ENCODE peak calls at places on chromosome 1, in six cellular contexts. Y is mucosa of descending colon, C is lower lobe of right lung, F is OCI-LY7, V is ascending aorta, K is colonic mucosa. D is an unnamed sample.

GRCh38 chr1:179034720-179035119 is 9.0 kb downstream of the FAM20B start:
- DNase-seq in Y (no peak), C (no peak), F (peak; percentile 69), V (no peak), K (no peak), D (no peak)

GRCh38 chr1:223056802-223057201 is 86.2 kb downstream of the TLR5 start:
- DNase-seq in Y (no peak), C (no peak), F (no peak), V (no peak), K (no peak), D (no peak)

GRCh38 chr1:203521071-203521794 is 27.3 kb downstream of the OPTC start:
- DNase-seq in Y (peak; percentile 46), C (no peak), F (no peak), V (no peak), K (no peak), D (no peak)

GRCh38 chr1:6445062-6445763 is 20.6 kb downstream of the ESPN start:
- DNase-seq in Y (peak; percentile 76), C (no peak), F (peak; percentile 21), V (no peak), K (peak; percentile 77), D (no peak)

GRCh38 chr1:12087797-12088314 is 24.8 kb downstream of the TNFRSF8 start:
- DNase-seq in Y (peak; percentile 19), C (peak; percentile 20), F (no peak), V (no peak), K (peak; percentile 26), D (no peak)

GRCh38 chr1:179046808-179047636 is 21.3 kb downstream of the FAM20B start:
- DNase-seq in Y (no peak), C (no peak), F (no peak), V (no peak), K (no peak), D (no peak)

GRCh38 chr1:40383095-40383487 is 9.6 kb downstream of the SMAP2 start:
- DNase-seq in Y (no peak), C (no peak), F (no peak), V (no peak), K (no peak), D (no peak)

GRCh38 chr1:160309183-160309535 is 24.2 kb upstream of the PEX19 start:
- DNase-seq in Y (no peak), C (no peak), F (no peak), V (no peak), K (no peak), D (no peak)

GRCh38 chr1:50750021-50750619 is 209.9 kb downstream of the FAF1 start:
- DNase-seq in Y (peak; percentile 22), C (no peak), F (peak; percentile 35), V (no peak), K (no peak), D (no peak)

GRCh38 chr1:2861143-2861987 is 59.9 kb upstream of the TTC34 start:
- DNase-seq in Y (no peak), C (peak; percentile 29), F (no peak), V (no peak), K (no peak), D (peak; percentile 53)

GRCh38 chr1:15153842-15154479 is 414 bp downstream of the TMEM51 start:
- DNase-seq in Y (peak; percentile 79), C (peak; percentile 75), F (no peak), V (peak; percentile 73), K (peak; percentile 78), D (peak; percentile 74)

GRCh38 chr1:11930571-11931445 is 3.7 kb upstream of the PLOD1 start:
- DNase-seq in Y (no peak), C (no peak), F (no peak), V (no peak), K (no peak), D (no peak)

GRCh38 chr1:200708769-200709168 is 29.9 kb upstream of the CAMSAP2 start:
- DNase-seq in Y (no peak), C (no peak), F (no peak), V (no peak), K (no peak), D (no peak)

GRCh38 chr1:162663589-162664030 is 31.3 kb downstream of the DDR2 start:
- DNase-seq in Y (no peak), C (no peak), F (no peak), V (peak; percentile 73), K (no peak), D (peak; percentile 60)

GRCh38 chr1:200058341-200058740 is 30.8 kb downstream of the NR5A2 start:
- DNase-seq in Y (no peak), C (no peak), F (no peak), V (no peak), K (no peak), D (no peak)

GRCh38 chr1:201999625-202000238 is 10.7 kb upstream of the ELF3 start:
- DNase-seq in Y (peak; percentile 50), C (no peak), F (peak; percentile 59), V (no peak), K (no peak), D (no peak)

GRCh38 chr1:206739411-206740076 is 31.0 kb upstream of the IL19 start:
- DNase-seq in Y (no peak), C (no peak), F (peak; percentile 79), V (no peak), K (no peak), D (no peak)

GRCh38 chr1:77889671-77890070 is 1.2 kb downstream of the NEXN start:
- DNase-seq in Y (no peak), C (no peak), F (no peak), V (no peak), K (no peak), D (no peak)

GRCh38 chr1:168082008-168082876 is 54.5 kb downstream of the GPR161 start:
- DNase-seq in Y (peak; percentile 82), C (peak; percentile 75), F (peak; percentile 78), V (peak; percentile 86), K (peak; percentile 81), D (no peak)

GRCh38 chr1:171267391-171267790 is 19.1 kb downstream of the FMO1 start:
- DNase-seq in Y (no peak), C (no peak), F (no peak), V (no peak), K (no peak), D (no peak)

GRCh38 chr1:235326719-235327558 is 1.0 kb downstream of the ARID4B start:
- DNase-seq in Y (peak; percentile 56), C (peak; percentile 60), F (peak; percentile 73), V (peak; percentile 70), K (peak; percentile 54), D (peak; percentile 87)

GRCh38 chr1:235325139-235325538 is 2.8 kb downstream of the ARID4B start:
- DNase-seq in Y (no peak), C (no peak), F (no peak), V (no peak), K (no peak), D (no peak)

GRCh38 chr1:235327559-235328270 is at the start of gene ARID4B:
- DNase-seq in Y (no peak), C (peak; percentile 86), F (no peak), V (no peak), K (no peak), D (peak; percentile 87)

GRCh38 chr1:235325854-235326253 is 2.1 kb downstream of the ARID4B start:
- DNase-seq in Y (no peak), C (no peak), F (no peak), V (no peak), K (no peak), D (no peak)

GRCh38 chr1:235324296-235324695 is 3.7 kb downstream of the ARID4B start:
- DNase-seq in Y (no peak), C (no peak), F (no peak), V (no peak), K (no peak), D (no peak)
- H3K4me1 ChIP-seq in Y (peaks cover 27% of the 10 kb centered on the region), C (peaks cover 44% of the 10 kb centered on the region), F (peaks cover 22% of the 10 kb centered on the region), V (peaks cover 22% of the 10 kb centered on the region), K (peaks cover 5% of the 10 kb centered on the region), D (peaks cover 20% of the 10 kb centered on the region)

DNA sequence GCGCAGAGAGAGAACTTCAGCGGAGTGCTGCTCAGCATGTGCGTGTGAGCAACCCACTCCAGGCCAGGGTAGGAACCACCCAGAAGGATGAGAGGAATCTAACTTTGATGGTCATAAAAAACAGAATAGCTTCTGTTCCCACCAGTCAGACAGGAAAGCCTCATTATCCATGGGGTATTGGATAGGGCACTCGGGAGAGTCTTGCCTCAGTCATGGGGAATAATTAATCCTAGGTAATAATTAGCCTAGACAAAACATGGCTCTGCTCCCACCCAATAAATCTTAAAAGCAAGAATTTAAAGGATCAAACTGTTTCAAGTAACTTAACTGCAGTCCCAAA is 35.3 kb downstream of the LDLRAD1 start:
- DNase-seq in Y (no peak), C (no peak), F (no peak), V (no peak), K (no peak), D (no peak)
- H3K4me3 ChIP-seq in Y (no peak overlapping the region), C (peak overlapping the region; percentile 46), F (no peak overlapping the region), V (peak overlapping the region; percentile 37), K (peak overlapping the region; percentile 10), D (peak overlapping the region; percentile 26)

GRCh38 chr1:75614455-75615379 is 3.8 kb upstream of the SLC44A5 start:
- DNase-seq in Y (peak; percentile 4), C (peak; percentile 47), F (no peak), V (no peak), K (peak; percentile 17), D (no peak)
- TF ChIP-seq CTCF in Y (no peak), C (peak; percentile 37), F (no peak), V (peak; percentile 55), K (no peak), D (peak; percentile 18)

GRCh38 chr1:56535949-56536348 is 43.4 kb downstream of the PLPP3 start:
- DNase-seq in Y (no peak), C (no peak), F (no peak), V (no peak), K (no peak), D (no peak)

GRCh38 chr1:56535362-56535761 is 44.0 kb downstream of the PLPP3 start:
- DNase-seq in Y (no peak), C (no peak), F (no peak), V (no peak), K (no peak), D (no peak)

GRCh38 chr1:56540467-56540866 is 38.9 kb downstream of the PLPP3 start:
- DNase-seq in Y (no peak), C (no peak), F (no peak), V (no peak), K (no peak), D (no peak)

GRCh38 chr1:56539403-56539802 is 40.0 kb downstream of the PLPP3 start:
- DNase-seq in Y (no peak), C (no peak), F (no peak), V (no peak), K (no peak), D (no peak)

GRCh38 chr1:56537660-56538059 is 41.7 kb downstream of the PLPP3 start:
- DNase-seq in Y (no peak), C (no peak), F (no peak), V (no peak), K (no peak), D (no peak)
- H3K4me1 ChIP-seq in Y (peaks cover 2% of the 10 kb centered on the region), C (peaks cover 43% of the 10 kb centered on the region), F (peaks cover under 1% of the 10 kb centered on the region), V (peaks cover 8% of the 10 kb centered on the region), K (no peaks in the 10 kb centered on the region), D (peaks cover 30% of the 10 kb centered on the region)

DNA sequence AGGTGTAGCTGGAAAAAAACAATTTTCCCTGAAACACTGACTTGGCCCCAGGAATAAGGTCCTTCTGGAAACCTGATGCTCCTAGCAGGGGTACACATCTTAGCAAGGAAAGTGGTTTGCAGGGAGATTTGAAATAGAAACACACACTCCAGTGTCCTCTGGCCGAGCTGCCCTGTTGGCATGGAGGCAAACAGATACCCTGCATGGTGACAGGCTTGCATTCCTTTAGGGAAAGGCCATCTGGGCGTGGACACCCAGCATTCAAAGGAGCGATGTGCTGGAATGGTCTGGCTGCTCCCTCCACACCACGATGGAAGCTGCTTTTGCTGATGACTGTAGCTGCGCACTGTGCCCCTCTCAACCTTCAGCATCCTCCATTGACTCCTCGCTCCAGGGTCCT is 41.5 kb upstream of the BCAR3 start:
- DNase-seq in Y (no peak), C (no peak), F (no peak), V (no peak), K (no peak), D (no peak)
- H3K4me3 ChIP-seq in Y (no peak overlapping the region), C (no peak overlapping the region), F (no peak overlapping the region), V (no peak overlapping the region), K (no peak overlapping the region), D (no peak overlapping the region)